ENCODE peak calls at places on chromosome 17, in four cellular contexts. V, A, R and G are unnamed samples.

GRCh38 chr17:58606934-58607333 is 84.9 kb downstream of the TEX14 start:
- DNase-seq in A (no peak), R (no peak), V (no peak), G (no peak)

GRCh38 chr17:68591583-68591982 is 9.6 kb downstream of the FAM20A start:
- DNase-seq in R (no peak), V (no peak), A (no peak), G (no peak)

GRCh38 chr17:82215095-82215971 is 2.7 kb upstream of the CCDC57 start:
- DNase-seq in V (no peak), A (peak; percentile 48), R (no peak), G (no peak)

GRCh38 chr17:15171433-15172047 is 93.6 kb downstream of the PMP22 start:
- DNase-seq in R (peak; percentile 75), V (no peak), A (peak; percentile 56), G (no peak)

GRCh38 chr17:81399481-81400153 is 4.4 kb downstream of the BAHCC1 start:
- DNase-seq in A (peak; percentile 73), R (no peak), V (no peak), G (no peak)

GRCh38 chr17:79048826-79049755 is 25.1 kb downstream of the C1QTNF1 start:
- DNase-seq in V (no peak), R (no peak), A (peak; percentile 33), G (no peak)

GRCh38 chr17:63685021-63685420 is 14.9 kb downstream of the LIMD2 start:
- DNase-seq in V (no peak), A (peak; percentile 3), R (no peak), G (no peak)

GRCh38 chr17:21240375-21241055 is 12.7 kb downstream of the NATD1 start:
- DNase-seq in R (no peak), V (no peak), A (no peak), G (no peak)

GRCh38 chr17:37066322-37066905 is 117.7 kb downstream of the AATF start:
- DNase-seq in A (no peak), R (no peak), V (no peak), G (no peak)

GRCh38 chr17:37541880-37542675 is 52.4 kb downstream of the DUSP14 start:
- DNase-seq in A (no peak), V (no peak), R (peak; percentile 83), G (no peak)

GRCh38 chr17:43456661-43457361 is 27.0 kb upstream of the DHX8 start:
- DNase-seq in A (no peak), R (peak; percentile 44), V (no peak), G (no peak)

GRCh38 chr17:13584701-13585080 is 17.0 kb downstream of the HS3ST3A1 start:
- DNase-seq in R (peak; percentile 76), V (no peak), A (no peak), G (no peak)

GRCh38 chr17:31882571-31882970 is 18.9 kb downstream of the UTP6 start:
- DNase-seq in A (no peak), V (no peak), R (no peak), G (no peak)

GRCh38 chr17:74192950-74193781 is 10.3 kb upstream of the RPL38 start:
- DNase-seq in R (no peak), V (no peak), A (peak; percentile 83), G (no peak)

GRCh38 chr17:31167111-31167510 is 72.3 kb downstream of the NF1 start:
- DNase-seq in V (no peak), R (no peak), A (no peak), G (no peak)

GRCh38 chr17:71437176-71437575 is 683.6 kb upstream of the SOX9 start:
- DNase-seq in R (peak; percentile 8), V (no peak), A (no peak), G (no peak)

GRCh38 chr17:14672830-14673229 is 371.9 kb downstream of the HS3ST3B1 start:
- DNase-seq in V (no peak), R (peak; percentile 47), A (no peak), G (no peak)

GRCh38 chr17:62994931-62995330 is 28.9 kb downstream of the TANC2 start:
- DNase-seq in A (no peak), V (no peak), R (peak; percentile 15), G (no peak)

GRCh38 chr17:79799174-79799537 is 2.3 kb upstream of the CBX8 start:
- DNase-seq in R (no peak), A (no peak), V (no peak), G (no peak)

GRCh38 chr17:64331366-64331765 is 59.3 kb downstream of the PECAM1 start:
- DNase-seq in V (no peak), A (no peak), R (no peak), G (no peak)

GRCh38 chr17:62105861-62106260 is 40.8 kb upstream of the MED13 start:
- DNase-seq in A (no peak), V (no peak), R (no peak), G (no peak)

GRCh38 chr17:64001763-64002529 is 3.8 kb downstream of the PRR29 start:
- DNase-seq in V (peak; percentile 83), R (peak; percentile 12), A (no peak), G (no peak)

GRCh38 chr17:55756689-55757088 is 5.8 kb downstream of the PCTP start:
- DNase-seq in R (no peak), A (no peak), V (no peak), G (no peak)

GRCh38 chr17:59846391-59847165 is 46.2 kb downstream of the TUBD1 start:
- DNase-seq in V (peak; percentile 95), A (no peak), R (peak; percentile 94), G (no peak)

GRCh38 chr17:67212716-67213417 is 32.1 kb downstream of the HELZ start:
- DNase-seq in A (no peak), R (peak; percentile 86), V (no peak), G (no peak)
- TF ChIP-seq POLR2A in A (no peak), R (no peak), V (no peak), G (no peak)

DNA sequence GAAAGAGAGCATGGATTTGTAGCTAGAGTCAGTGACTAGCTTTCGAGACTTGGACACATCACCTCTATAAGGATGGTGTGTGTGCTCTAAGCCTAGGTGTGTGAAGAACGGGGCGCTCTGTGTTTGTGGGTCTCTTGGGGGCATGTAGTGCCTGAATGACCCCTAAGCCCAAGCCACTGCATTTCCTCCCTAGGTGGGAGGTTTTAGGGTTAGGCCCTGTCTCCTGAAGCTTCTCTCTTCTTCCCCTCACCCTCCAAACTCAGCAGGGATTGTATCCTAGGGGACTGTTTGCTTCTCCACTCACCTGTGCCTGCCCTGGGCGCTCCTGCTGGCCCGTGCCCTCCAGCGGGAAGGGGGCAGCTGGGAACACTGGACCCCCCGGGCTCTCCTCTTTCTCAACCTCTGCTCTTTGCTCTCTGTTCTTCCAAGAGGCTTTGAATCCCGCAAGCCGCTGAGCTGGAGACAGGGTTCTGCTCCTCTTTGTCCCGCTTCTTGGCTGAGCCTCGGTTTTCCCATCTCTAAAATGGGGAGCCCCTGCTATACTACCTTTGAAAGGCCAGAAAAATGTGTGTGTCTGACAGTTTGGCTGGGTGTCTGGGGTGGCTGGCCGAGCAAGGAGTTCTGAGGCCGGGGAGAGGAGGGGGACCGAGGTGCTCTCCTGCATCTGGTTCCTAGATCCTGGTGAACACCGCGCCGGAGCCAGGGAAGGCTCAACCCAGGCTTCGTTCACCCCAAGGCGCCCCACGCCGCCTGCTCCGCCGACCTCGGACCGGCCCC is 810 bp downstream of the CYGB start:
- DNase-seq in R (no peak), V (no peak), A (no peak), G (no peak)
- H3K27me3 ChIP-seq in R (peaks cover 2% of the 10 kb centered on the region), V (no peaks in the 10 kb centered on the region), A (no peaks in the 10 kb centered on the region), G (peaks cover 47% of the 10 kb centered on the region)

GRCh38 chr17:8154608-8155152 is 2.5 kb upstream of the PER1 start:
- DNase-seq in R (no peak), A (no peak), V (no peak), G (no peak)

GRCh38 chr17:8153550-8153956 is 1.3 kb upstream of the PER1 start:
- DNase-seq in R (peak; percentile 97), V (peak; percentile 96), A (peak; percentile 81), G (no peak)

GRCh38 chr17:8155341-8156173 is 3.4 kb upstream of the PER1 start:
- DNase-seq in A (no peak), R (no peak), V (no peak), G (no peak)

GRCh38 chr17:8152981-8153549 is 861 bp upstream of the PER1 start:
- DNase-seq in A (no peak), V (no peak), R (no peak), G (no peak)

DNA sequence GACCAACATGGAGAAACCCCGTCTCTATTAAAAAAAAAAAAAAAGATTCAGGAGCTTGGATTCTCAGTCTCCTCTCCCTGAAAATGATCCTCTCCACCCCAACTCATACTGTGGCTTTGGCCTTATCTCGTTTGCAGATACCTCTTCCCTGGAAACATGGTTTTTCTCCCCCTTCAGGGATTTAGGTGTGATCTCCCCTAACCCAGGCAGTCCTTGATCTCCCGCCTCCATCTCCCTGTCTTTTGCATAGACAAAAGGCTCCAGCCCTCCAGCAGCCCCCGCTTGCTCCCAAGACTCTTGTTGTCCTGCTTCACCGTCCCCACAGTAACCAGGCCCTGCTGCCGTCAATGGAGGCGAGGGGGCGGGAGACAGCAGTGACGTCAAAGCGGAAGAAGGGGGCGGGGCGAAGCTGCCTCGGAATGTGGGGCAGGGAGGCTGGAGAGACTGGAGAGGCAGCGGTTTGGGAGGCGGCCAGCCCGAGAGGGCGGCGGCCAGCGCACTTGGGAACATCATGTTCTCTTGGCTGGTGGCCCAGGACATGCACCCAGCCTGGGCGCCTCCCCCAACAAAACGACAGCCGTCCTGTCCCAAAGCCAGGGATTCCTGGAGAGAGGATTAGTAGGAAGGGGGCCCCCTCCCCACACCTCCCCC is 1.9 kb upstream of the PER1 start:
- DNase-seq in R (peak; percentile 98), V (peak; percentile 100), A (peak; percentile 100), G (peak; percentile 78)
- TF ChIP-seq POLR2A in R (peak; percentile 81), V (no peak), A (peak; percentile 22), G (peak; percentile 87)

GRCh38 chr17:77035526-77035925 is 105.2 kb upstream of the SEC14L1 start:
- DNase-seq in V (no peak), R (no peak), A (no peak), G (no peak)

GRCh38 chr17:77034677-77035424 is 105.9 kb upstream of the SEC14L1 start:
- DNase-seq in A (no peak), R (no peak), V (no peak), G (no peak)

GRCh38 chr17:77033892-77034404 is 106.8 kb upstream of the SEC14L1 start:
- DNase-seq in A (no peak), V (no peak), R (no peak), G (no peak)

GRCh38 chr17:77036136-77036840 is 104.5 kb upstream of the SEC14L1 start:
- DNase-seq in R (no peak), V (no peak), A (no peak), G (no peak)

GRCh38 chr17:77032929-77033328 is 107.8 kb upstream of the SEC14L1 start:
- DNase-seq in V (no peak), R (no peak), A (no peak), G (no peak)
- H3K27me3 ChIP-seq in V (no peaks in the 10 kb centered on the region), R (peaks cover 41% of the 10 kb centered on the region), A (no peaks in the 10 kb centered on the region), G (no peaks in the 10 kb centered on the region)

GRCh38 chr17:50168319-50168718 is 2.5 kb downstream of the SGCA start:
- DNase-seq in A (no peak), V (no peak), R (no peak), G (no peak)

GRCh38 chr17:50169881-50170459 is 4.2 kb downstream of the SGCA start:
- DNase-seq in A (no peak), V (no peak), R (no peak), G (no peak)

GRCh38 chr17:50170662-50171370 is 5.0 kb downstream of the SGCA start:
- DNase-seq in R (no peak), V (no peak), A (no peak), G (no peak)

GRCh38 chr17:50167371-50167770 is 1.6 kb downstream of the SGCA start:
- DNase-seq in R (no peak), A (no peak), V (no peak), G (no peak)

GRCh38 chr17:50169121-50169764 is 3.4 kb downstream of the SGCA start:
- DNase-seq in R (peak; percentile 74), V (no peak), A (no peak), G (no peak)
- TF ChIP-seq POLR2A in R (peak; percentile 59), V (no peak), A (no peak), G (no peak)